ENCODE peak calls at places on chromosomes 12 and 14, in six cellular contexts. Y, Z, H, C, F and N are unnamed samples.

GRCh38 chr14:74614508-74615495 is 2.8 kb upstream of the LTBP2 start:
- DNase-seq in F (no peak), Z (no peak), Y (no peak), C (peak), H (no peak), N (no peak)

GRCh38 chr12:89343127-89343526 is 9.2 kb downstream of the DUSP6 start:
- DNase-seq in C (no peak), Z (no peak), Y (no peak), F (no peak), H (no peak), N (no peak)

GRCh38 chr12:51970904-51971646 is 19.6 kb downstream of the ACVR1B start:
- DNase-seq in Z (peak), F (peak), Y (peak), H (peak), C (peak), N (no peak)

GRCh38 chr12:127388985-127389384 is 878.0 kb upstream of the TMEM132C start:
- DNase-seq in Y (no peak), F (no peak), H (no peak), Z (no peak), C (no peak), N (no peak)

GRCh38 chr14:29028973-29029582 is 262.5 kb downstream of the FOXG1 start:
- DNase-seq in Y (peak), C (no peak), Z (peak), H (no peak), F (no peak), N (no peak)

GRCh38 chr12:75951399-75952228 is 80.0 kb downstream of the PHLDA1 start:
- DNase-seq in C (no peak), Z (no peak), F (no peak), H (no peak), Y (no peak), N (no peak)

GRCh38 chr14:72679106-72679505 is 214.8 kb downstream of the DPF3 start:
- DNase-seq in F (no peak), Z (no peak), H (no peak), C (no peak), Y (no peak), N (no peak)

GRCh38 chr14:89299587-89299986 is 117.4 kb downstream of the FOXN3 start:
- DNase-seq in Z (no peak), C (no peak), Y (no peak), F (no peak), H (no peak), N (no peak)

GRCh38 chr12:20370001-20370381 is 1.7 kb downstream of the PDE3A start:
- DNase-seq in Z (peak), Y (no peak), H (no peak), C (no peak), F (no peak), N (no peak)

GRCh38 chr14:26856832-26857508 is 259.1 kb upstream of the NOVA1 start:
- DNase-seq in Z (no peak), H (no peak), Y (no peak), C (no peak), F (no peak), N (no peak)

GRCh38 chr12:124091835-124092234 is 118.8 kb downstream of the ZNF664 start:
- DNase-seq in Y (no peak), F (no peak), C (no peak), Z (no peak), H (no peak), N (no peak)

GRCh38 chr14:80549141-80549540 is 337.8 kb upstream of the DIO2 start:
- DNase-seq in H (no peak), Y (no peak), C (no peak), Z (no peak), F (no peak), N (no peak)

GRCh38 chr14:104137297-104138097 is 890 bp upstream of the KIF26A start:
- DNase-seq in F (peak), H (peak), Z (peak), Y (peak), C (no peak), N (peak)

GRCh38 chr14:104390941-104391901 is 188.3 kb upstream of the C14orf180 start:
- DNase-seq in Z (no peak), Y (no peak), H (no peak), C (no peak), F (no peak), N (no peak)

GRCh38 chr12:4379410-4379809 is at the start of gene FGF23:
- DNase-seq in C (no peak), Z (peak), Y (peak), F (no peak), H (peak), N (no peak)

GRCh38 chr12:1080520-1081223 is 89.6 kb downstream of the ERC1 start:
- DNase-seq in Z (no peak), H (no peak), C (peak), Y (no peak), F (no peak), N (no peak)

GRCh38 chr14:101102875-101103274 is 199.4 kb upstream of the RTL1 start:
- DNase-seq in Z (no peak), C (no peak), Y (no peak), F (no peak), H (no peak), N (no peak)

GRCh38 chr12:89789862-89790261 is 81.2 kb upstream of the ATP2B1 start:
- DNase-seq in F (no peak), Z (no peak), H (no peak), C (peak), Y (no peak), N (no peak)

GRCh38 chr14:51566831-51567582 is 84.7 kb upstream of the FRMD6 start:
- DNase-seq in H (no peak), F (no peak), C (no peak), Z (no peak), Y (no peak), N (no peak)

GRCh38 chr12:29072631-29073030 is 76.4 kb upstream of the FAR2 start:
- DNase-seq in F (no peak), Y (no peak), C (no peak), Z (no peak), H (no peak), N (no peak)

GRCh38 chr14:70140614-70141013 is 48.1 kb downstream of the SLC8A3 start:
- DNase-seq in Z (no peak), C (no peak), H (no peak), F (no peak), Y (no peak), N (no peak)

GRCh38 chr14:67919259-67919658 is 99.7 kb downstream of the RAD51B start:
- DNase-seq in C (no peak), Z (no peak), Y (no peak), F (no peak), H (no peak), N (no peak)

GRCh38 chr14:23478109-23478698 is 8.7 kb downstream of the NGDN start:
- DNase-seq in Z (peak), F (no peak), C (peak), H (peak), Y (peak), N (no peak)

GRCh38 chr14:66403183-66403582 is 83.0 kb upstream of the CCDC196 start:
- DNase-seq in F (no peak), Z (no peak), Y (peak), H (no peak), C (no peak), N (no peak)

GRCh38 chr12:50960130-50960529 is 7.8 kb downstream of the HIGD1C start:
- DNase-seq in C (no peak), Y (no peak), Z (no peak), F (no peak), H (no peak), N (no peak)

GRCh38 chr12:57864811-57865751 is 18.6 kb upstream of the CTDSP2 start:
- DNase-seq in F (peak), H (peak), C (no peak), Z (peak), Y (no peak), N (peak)

GRCh38 chr14:58082491-58083098 is 69.4 kb downstream of the ARMH4 start:
- DNase-seq in C (no peak), H (peak), F (no peak), Z (no peak), Y (no peak), N (no peak)

GRCh38 chr12:59398164-59398563 is 197.7 kb upstream of the SLC16A7 start:
- DNase-seq in C (no peak), F (no peak), Z (no peak), Y (no peak), H (no peak), N (no peak)

GRCh38 chr12:122785503-122785902 is 11.1 kb downstream of the CCDC62 start:
- DNase-seq in C (no peak), H (no peak), F (no peak), Z (no peak), Y (no peak), N (no peak)

GRCh38 chr12:114408415-114408814 is 2.5 kb upstream of the TBX5 start:
- DNase-seq in Y (no peak), Z (no peak), F (no peak), H (no peak), C (no peak), N (no peak)

GRCh38 chr12:3137268-3137761 is 60.1 kb downstream of the TSPAN9 start:
- DNase-seq in F (no peak), H (no peak), Y (no peak), C (no peak), Z (peak), N (no peak)

GRCh38 chr12:108342985-108343384 is 3.9 kb upstream of the CMKLR1 start:
- DNase-seq in F (no peak), Y (no peak), Z (no peak), H (no peak), C (no peak), N (no peak)

GRCh38 chr12:75650989-75651695 is 139.7 kb upstream of the KRR1 start:
- DNase-seq in Z (no peak), H (no peak), F (no peak), Y (no peak), C (no peak), N (no peak)

GRCh38 chr12:53219956-53220856 is 11.8 kb downstream of the RARG start:
- DNase-seq in F (peak), H (peak), Z (peak), Y (peak), C (no peak), N (peak)
- TF ChIP-seq POLR2A in F (no peak), H (no peak), Z (no peak), Y (no peak), C (peak), N (no peak)

DNA sequence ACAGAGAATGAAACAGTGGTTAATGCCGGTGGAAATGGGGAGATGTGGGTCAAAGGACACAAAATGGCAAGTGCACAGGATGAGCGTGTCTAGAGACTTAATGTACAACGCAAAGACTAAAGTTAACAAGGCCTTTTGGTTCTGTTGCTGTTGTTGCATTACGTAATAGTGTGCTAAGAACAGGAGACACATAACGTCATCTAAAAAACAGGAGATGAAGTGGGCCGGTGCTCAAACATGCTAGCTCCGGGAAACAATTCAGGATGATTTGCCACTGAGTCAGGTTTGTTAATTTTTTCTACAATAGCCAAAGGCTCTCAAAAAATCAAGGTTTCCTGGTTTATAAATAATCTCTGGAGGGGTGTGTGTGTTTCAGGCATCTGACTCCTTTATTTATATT is 55.5 kb downstream of the ETV6 start:
- DNase-seq in C (no peak), F (no peak), H (no peak), Y (peak), Z (no peak), N (no peak)
- TF ChIP-seq POLR2AphosphoS5 in C (no peak), F (no peak), H (no peak), Y (no peak), Z (no peak), N (no peak)

DNA sequence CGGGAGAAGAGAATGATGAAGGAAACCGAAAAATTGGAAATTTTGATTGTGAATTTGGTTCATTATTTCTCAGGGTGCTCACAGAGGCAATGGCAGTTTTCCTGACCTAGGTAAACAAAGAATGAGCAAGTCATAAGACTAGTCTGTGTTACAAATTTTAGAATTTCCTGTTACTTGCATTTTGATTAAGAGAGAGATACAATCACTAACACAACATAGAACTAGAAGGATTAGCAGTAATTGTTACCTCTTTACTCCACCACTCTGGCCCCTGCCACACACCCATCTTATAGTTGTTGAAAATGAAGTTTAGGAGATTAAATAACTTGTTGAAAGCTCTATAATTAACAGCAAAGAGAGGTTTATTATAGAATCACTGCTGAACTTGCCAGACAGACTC is 62.0 kb downstream of the CATSPERB start:
- DNase-seq in Z (no peak), F (no peak), Y (no peak), H (no peak), C (no peak), N (no peak)
- TF ChIP-seq TAF1 in Z (no peak), F (no peak), Y (no peak), H (no peak), C (no peak), N (no peak)

DNA sequence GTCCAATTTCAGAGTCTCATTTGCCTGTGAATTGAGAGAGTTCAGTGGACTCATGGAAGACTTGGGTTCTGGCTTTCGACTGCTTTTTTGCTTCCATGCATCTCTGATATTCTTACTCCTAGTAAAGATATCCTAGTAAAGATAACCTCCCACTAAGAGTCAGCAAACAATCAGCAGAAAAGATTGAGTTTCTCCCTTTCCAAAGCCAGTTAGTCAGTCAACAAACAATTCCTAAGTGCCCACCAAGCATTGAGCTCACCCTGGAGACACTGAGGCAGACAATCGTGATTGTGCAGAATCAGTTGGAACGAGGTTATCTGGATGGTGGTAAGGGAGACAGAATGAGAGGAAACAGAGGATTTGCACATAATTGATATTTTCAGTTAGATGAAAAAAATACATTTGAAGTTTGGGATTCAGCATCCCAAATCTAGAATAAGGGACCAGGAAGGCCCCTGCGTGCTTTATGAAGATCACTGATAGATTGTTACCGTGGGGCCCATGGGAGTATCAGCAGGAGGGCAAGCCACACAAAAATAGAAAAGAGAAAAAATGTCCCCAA is 99.7 kb upstream of the SLC38A2 start:
- DNase-seq in C (no peak), Z (no peak), H (no peak), F (no peak), Y (no peak), N (no peak)
- TF ChIP-seq POLR2A in C (no peak), Z (no peak), H (no peak), F (no peak), Y (no peak), N (no peak)

DNA sequence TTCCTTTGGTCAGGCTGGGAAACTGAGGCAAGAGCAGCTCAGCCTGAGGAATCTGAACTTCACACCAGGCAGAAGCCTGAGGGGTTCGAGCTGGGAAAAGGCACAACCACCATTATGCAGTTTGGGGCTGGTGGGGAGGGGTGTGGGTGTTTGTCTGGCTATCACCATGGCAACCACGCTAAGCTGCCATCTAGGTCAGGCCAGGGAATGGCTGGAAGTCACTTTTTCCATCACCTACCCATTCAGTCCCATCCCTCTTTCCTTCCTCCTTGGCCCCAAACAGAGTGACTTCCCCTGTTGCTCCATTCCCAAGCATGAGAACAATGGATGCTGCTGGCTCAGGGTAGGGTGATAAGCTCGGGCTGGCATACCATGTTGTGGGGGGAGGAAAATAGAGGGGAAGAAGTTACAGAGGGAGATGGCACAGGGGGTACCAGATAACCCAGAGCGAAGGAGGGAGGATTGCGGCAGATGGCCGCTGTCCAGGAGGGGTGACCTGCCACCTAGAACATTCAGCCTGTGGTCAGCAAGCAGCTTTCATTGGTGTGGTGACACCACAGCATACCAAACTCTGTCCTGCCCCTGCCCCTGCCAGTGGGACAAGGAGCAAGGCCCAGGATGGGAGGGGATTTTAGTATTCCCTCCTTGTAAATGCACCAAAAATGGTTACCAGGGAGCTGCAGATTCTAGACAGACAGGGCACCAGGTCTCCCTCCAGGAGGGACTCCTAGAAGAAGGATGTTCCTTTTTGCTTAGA is 36.4 kb upstream of the PLEKHG6 start:
- DNase-seq in Z (no peak), F (no peak), Y (no peak), H (peak), C (no peak), N (no peak)
- TF ChIP-seq POLR2AphosphoS5 in Z (no peak), F (no peak), Y (no peak), H (no peak), C (no peak), N (no peak)

DNA sequence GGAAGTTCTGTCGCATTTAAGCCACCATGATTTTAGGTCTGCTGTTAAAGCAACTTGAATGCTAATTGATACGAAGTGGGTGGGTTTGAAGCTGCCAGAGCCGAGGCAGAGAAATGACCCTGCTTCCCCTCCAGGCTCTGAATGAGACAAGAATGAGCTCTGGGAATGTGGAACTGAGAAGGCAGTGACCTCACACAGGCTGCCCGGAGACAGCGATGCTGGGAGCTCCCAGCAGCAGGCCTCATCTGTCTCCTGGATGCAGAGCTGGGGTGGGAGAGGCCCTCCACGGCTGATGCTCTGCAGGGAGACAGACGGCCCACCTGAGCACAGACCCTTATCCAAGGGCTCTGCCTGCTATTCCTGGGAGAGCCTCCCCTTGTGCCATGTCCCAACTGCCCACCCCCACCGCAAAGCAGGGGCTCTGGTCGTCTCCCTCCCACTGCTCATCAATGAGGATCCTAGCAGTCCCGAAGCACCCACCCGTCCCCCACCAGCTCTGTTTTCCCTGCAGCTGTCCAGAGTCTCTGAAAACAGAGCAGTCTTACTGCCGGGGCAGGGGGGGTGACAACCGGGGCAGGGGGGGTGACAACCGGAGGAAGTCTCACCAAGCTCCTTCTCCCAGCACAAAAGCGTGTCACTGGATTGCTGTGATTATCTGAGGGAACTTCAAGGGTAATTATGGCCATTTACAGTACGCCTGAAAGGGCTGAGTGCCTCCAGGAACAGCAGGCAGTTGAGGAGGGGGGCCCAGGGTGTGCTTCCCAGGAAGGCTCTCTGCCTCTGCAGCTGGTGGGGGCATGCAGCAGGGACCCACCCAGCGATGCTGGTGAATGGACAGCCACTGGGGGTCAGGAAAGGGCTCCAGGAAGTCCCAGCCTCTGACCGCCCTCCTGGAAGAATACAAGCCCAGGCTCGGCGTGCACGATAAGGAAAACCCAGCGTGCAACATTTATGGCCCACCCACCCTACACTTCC is 67.8 kb downstream of the CHGA start:
- DNase-seq in Z (no peak), C (no peak), Y (no peak), H (no peak), F (no peak), N (no peak)
- TF ChIP-seq TAF1 in Z (no peak), C (no peak), Y (no peak), H (no peak), F (no peak), N (no peak)

DNA sequence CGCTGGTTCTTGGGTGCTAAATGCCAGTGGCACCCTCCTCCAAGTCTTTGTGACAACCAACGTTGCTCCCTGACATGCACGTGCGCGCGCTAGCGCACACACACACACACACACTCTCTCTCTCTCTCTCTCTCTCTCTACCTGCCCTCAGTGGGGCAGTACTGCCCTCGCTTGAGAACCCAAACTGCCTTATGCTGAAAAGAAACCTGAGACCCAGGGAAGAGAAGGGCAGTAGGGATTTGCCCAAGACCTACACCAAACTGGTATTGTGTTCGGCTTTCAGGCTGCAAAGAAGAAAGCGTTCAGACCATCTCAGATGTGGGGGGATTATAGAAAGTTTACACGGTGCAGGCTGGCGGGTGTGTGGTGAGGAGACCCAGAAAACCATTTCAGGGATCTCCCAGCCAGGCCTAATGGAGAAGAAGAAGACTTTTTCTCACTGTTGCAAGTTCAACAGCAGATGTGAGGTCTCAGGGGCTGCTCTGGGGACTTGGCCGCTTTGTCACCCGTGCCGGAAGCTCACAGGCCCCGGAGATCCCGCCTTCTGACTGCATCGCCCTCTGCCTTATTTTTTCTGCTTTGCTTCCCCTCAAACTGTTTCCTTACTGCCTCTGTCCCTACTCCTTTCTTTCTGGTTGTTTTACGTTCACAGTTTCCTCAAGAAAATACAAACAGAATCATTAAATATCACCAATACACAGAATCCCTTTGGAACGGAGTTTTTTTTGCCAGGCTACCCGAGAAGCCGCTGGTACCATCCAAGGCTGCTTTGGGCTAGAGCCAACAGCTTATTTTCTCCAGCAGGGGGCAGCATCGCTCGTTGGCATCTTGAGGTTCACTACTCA is 82.4 kb downstream of the PPM1A start:
- DNase-seq in C (peak), Z (peak), Y (peak), H (peak), F (peak), N (peak)
- TF ChIP-seq POLR2A in C (peak), Z (no peak), Y (no peak), H (peak), F (no peak), N (peak)